ENCODE peak calls at places on chromosomes 4 and X, in five cellular contexts. E, B, W, T and F are unnamed samples.

GRCh38 chr4:109433281-109434006 is at the start of gene SEC24B:
- DNase-seq in E (peak; percentile 89), T (peak; percentile 89), W (peak; percentile 90), B (peak; percentile 88), F (peak; percentile 75)

GRCh38 chr4:154854362-154854761 is 73.3 kb downstream of the RBM46 start:
- DNase-seq in T (no peak), B (no peak), W (no peak), E (no peak), F (no peak)

GRCh38 chr4:62683799-62684566 is 1483.9 kb downstream of the ADGRL3 start:
- DNase-seq in B (no peak), E (no peak), T (no peak), W (no peak), F (no peak)

GRCh38 chrX:11100281-11101035 is 10.7 kb upstream of the HCCS start:
- DNase-seq in E (no peak), B (peak; percentile 62), W (no peak), T (peak; percentile 70), F (peak; percentile 24)

GRCh38 chrX:9873952-9874351 is 87.7 kb downstream of the SHROOM2 start:
- DNase-seq in B (no peak), E (peak; percentile 29), T (peak; percentile 61), W (peak; percentile 11), F (peak; percentile 24)

GRCh38 chrX:45508459-45508858 is 307.8 kb upstream of the DIPK2B start:
- DNase-seq in B (no peak), W (no peak), E (no peak), T (peak; percentile 70), F (no peak)

GRCh38 chrX:283115-283845 is 2.1 kb downstream of the PLCXD1 start:
- DNase-seq in T (peak; percentile 93), W (peak; percentile 82), B (peak; percentile 86), E (peak; percentile 90), F (peak; percentile 57)

GRCh38 chrX:49230500-49231232 is 2.5 kb downstream of the CACNA1F start:
- DNase-seq in B (no peak), T (peak; percentile 17), E (peak; percentile 78), W (peak; percentile 45), F (peak; percentile 50)

GRCh38 chr4:23500876-23501275 is 389.0 kb downstream of the PPARGC1A start:
- DNase-seq in B (no peak), T (no peak), E (no peak), W (no peak), F (no peak)

GRCh38 chr4:187606581-187606980 is 389.0 kb upstream of the ZFP42 start:
- DNase-seq in E (no peak), T (peak; percentile 88), W (no peak), B (no peak), F (no peak)

GRCh38 chr4:137378393-137379290 is 153.7 kb downstream of the PCDH18 start:
- DNase-seq in E (no peak), T (no peak), B (no peak), W (no peak), F (no peak)

GRCh38 chrX:71514367-71515038 is 18.4 kb upstream of the OGT start:
- DNase-seq in W (no peak), B (no peak), T (no peak), E (peak; percentile 13), F (no peak)

GRCh38 chr4:48025005-48025404 is 8.4 kb downstream of the NIPAL1 start:
- DNase-seq in W (no peak), T (no peak), B (no peak), E (no peak), F (no peak)

GRCh38 chr4:11548529-11549176 is 120.0 kb upstream of the HS3ST1 start:
- DNase-seq in E (no peak), W (no peak), T (peak; percentile 74), B (no peak), F (peak; percentile 77)

GRCh38 chr4:72006576-72006975 is 25.2 kb upstream of the NPFFR2 start:
- DNase-seq in B (no peak), T (peak; percentile 8), E (no peak), W (no peak), F (no peak)

GRCh38 chr4:174056959-174057358 is 226.5 kb downstream of the FBXO8 start:
- DNase-seq in T (no peak), B (no peak), E (no peak), W (no peak), F (no peak)

GRCh38 chr4:111689214-111689613 is 456.0 kb upstream of the FAM241A start:
- DNase-seq in T (no peak), B (no peak), E (no peak), W (no peak), F (no peak)

GRCh38 chr4:71262161-71262560 is 76.7 kb upstream of the SLC4A4 start:
- DNase-seq in W (no peak), E (no peak), T (no peak), B (no peak), F (no peak)

GRCh38 chrX:357693-358471 is 28.8 kb downstream of the PPP2R3B start:
- DNase-seq in B (no peak), E (peak; percentile 26), W (no peak), T (peak; percentile 92), F (no peak)

GRCh38 chrX:148385471-148385870 is 114.9 kb upstream of the AFF2 start:
- DNase-seq in B (no peak), T (no peak), E (no peak), W (no peak), F (no peak)

GRCh38 chr4:7641712-7642111 is 207.0 kb upstream of the PSAPL1 start:
- DNase-seq in E (no peak), W (no peak), B (no peak), T (no peak), F (no peak)

GRCh38 chr4:128810331-128810870 is 901 bp downstream of the JADE1 start:
- DNase-seq in B (no peak), T (peak; percentile 60), E (peak; percentile 27), W (peak; percentile 7), F (peak; percentile 14)

GRCh38 chr4:20723019-20723418 is 22.8 kb downstream of the PACRGL start:
- DNase-seq in W (no peak), E (no peak), B (no peak), T (no peak), F (no peak)

GRCh38 chr4:119314356-119314755 is 7.6 kb downstream of the FABP2 start:
- DNase-seq in E (no peak), T (peak; percentile 69), W (peak; percentile 19), B (no peak), F (no peak)

GRCh38 chr4:81627617-81628016 is 155.9 kb upstream of the RASGEF1B start:
- DNase-seq in W (no peak), E (no peak), T (no peak), B (no peak), F (no peak)

GRCh38 chr4:65661469-65661868 is 8.8 kb downstream of the EPHA5 start:
- DNase-seq in E (no peak), W (no peak), B (no peak), T (no peak), F (no peak)

GRCh38 chrX:63513825-63514574 is 162.9 kb upstream of the SPIN4 start:
- DNase-seq in T (peak; percentile 70), E (no peak), B (no peak), W (no peak), F (no peak)

GRCh38 chr4:22515145-22515887 is 550 bp downstream of the ADGRA3 start:
- DNase-seq in B (peak; percentile 47), W (no peak), E (peak; percentile 34), T (peak; percentile 70), F (peak; percentile 49)

GRCh38 chr4:38565271-38566199 is 98.5 kb upstream of the KLF3 start:
- DNase-seq in E (no peak), B (peak; percentile 72), W (no peak), T (peak; percentile 11), F (no peak)

GRCh38 chr4:27084685-27085356 is 224.2 kb downstream of the STIM2 start:
- DNase-seq in W (no peak), T (peak; percentile 23), B (no peak), E (peak; percentile 31), F (no peak)

GRCh38 chr4:71066737-71067716 is 73.6 kb downstream of the DCK start:
- DNase-seq in B (no peak), E (no peak), W (no peak), T (no peak), F (no peak)

GRCh38 chr4:55358668-55359067 is 12.6 kb downstream of the SRD5A3 start:
- DNase-seq in T (peak; percentile 73), W (no peak), B (no peak), E (no peak), F (no peak)

GRCh38 chr4:159946983-159947645 is 844.2 kb downstream of the RAPGEF2 start:
- DNase-seq in T (peak; percentile 70), B (no peak), E (no peak), W (no peak), F (no peak)

GRCh38 chrX:132576945-132577344 is 88.1 kb upstream of the MBNL3 start:
- DNase-seq in W (no peak), B (no peak), E (no peak), T (no peak), F (peak; percentile 70)